ENCODE peak calls at places on chromosomes 11 and 22, in seven cellular contexts. One of them, this sample, is unnamed.
A peak's percentile ranks its signal among the peaks of the same experiment; 100 is the strongest.

GRCh38 chr11:16805942-16806341 is 67.5 kb downstream of the C11orf58 start:
- DNase-seq in breast epithelium: no peak
- DNase-seq in PC-3: peak; percentile 81
- DNase-seq in thoracic aorta: no peak
- DNase-seq in endothelial cell of umbilical vein: no peak
- DNase-seq in fibroblast of lung: peak; percentile 86
- DNase-seq in effector memory CD4-positive, alpha-beta T cell: no peak
- DNase-seq in this sample: no peak

GRCh38 chr11:125348704-125349635 is 147.1 kb downstream of the FEZ1 start:
- DNase-seq in thoracic aorta: no peak
- DNase-seq in effector memory CD4-positive, alpha-beta T cell: no peak
- DNase-seq in fibroblast of lung: peak; percentile 29
- DNase-seq in PC-3: peak; percentile 60
- DNase-seq in breast epithelium: no peak
- DNase-seq in endothelial cell of umbilical vein: peak; percentile 39
- DNase-seq in this sample: peak; percentile 68

GRCh38 chr11:59953463-59954218 is 10.2 kb upstream of the OOSP4A start:
- DNase-seq in endothelial cell of umbilical vein: no peak
- DNase-seq in thoracic aorta: no peak
- DNase-seq in fibroblast of lung: no peak
- DNase-seq in breast epithelium: no peak
- DNase-seq in effector memory CD4-positive, alpha-beta T cell: no peak
- DNase-seq in PC-3: peak; percentile 40
- DNase-seq in this sample: no peak

GRCh38 chr11:2143652-2144548 is 4.7 kb upstream of the IGF2 start:
- DNase-seq in effector memory CD4-positive, alpha-beta T cell: no peak
- DNase-seq in endothelial cell of umbilical vein: no peak
- DNase-seq in thoracic aorta: no peak
- DNase-seq in fibroblast of lung: no peak
- DNase-seq in PC-3: peak; percentile 21
- DNase-seq in breast epithelium: no peak
- DNase-seq in this sample: no peak

GRCh38 chr22:35488513-35488912 is 52.1 kb upstream of the RASD2 start:
- DNase-seq in breast epithelium: no peak
- DNase-seq in thoracic aorta: no peak
- DNase-seq in endothelial cell of umbilical vein: no peak
- DNase-seq in PC-3: no peak
- DNase-seq in effector memory CD4-positive, alpha-beta T cell: no peak
- DNase-seq in fibroblast of lung: no peak
- DNase-seq in this sample: no peak

GRCh38 chr11:126511475-126512115 is 156.1 kb downstream of the ST3GAL4 start:
- DNase-seq in effector memory CD4-positive, alpha-beta T cell: no peak
- DNase-seq in PC-3: no peak
- DNase-seq in fibroblast of lung: no peak
- DNase-seq in breast epithelium: no peak
- DNase-seq in thoracic aorta: no peak
- DNase-seq in endothelial cell of umbilical vein: no peak
- DNase-seq in this sample: no peak

GRCh38 chr11:109150603-109151002 is 271.4 kb upstream of the C11orf87 start:
- DNase-seq in breast epithelium: no peak
- DNase-seq in fibroblast of lung: no peak
- DNase-seq in thoracic aorta: no peak
- DNase-seq in effector memory CD4-positive, alpha-beta T cell: no peak
- DNase-seq in PC-3: no peak
- DNase-seq in endothelial cell of umbilical vein: no peak
- DNase-seq in this sample: no peak

GRCh38 chr11:63672934-63673539 is 1.9 kb upstream of the ATL3 start:
- DNase-seq in breast epithelium: no peak
- DNase-seq in thoracic aorta: no peak
- DNase-seq in effector memory CD4-positive, alpha-beta T cell: no peak
- DNase-seq in endothelial cell of umbilical vein: no peak
- DNase-seq in fibroblast of lung: no peak
- DNase-seq in PC-3: peak; percentile 29
- DNase-seq in this sample: no peak

DNA sequence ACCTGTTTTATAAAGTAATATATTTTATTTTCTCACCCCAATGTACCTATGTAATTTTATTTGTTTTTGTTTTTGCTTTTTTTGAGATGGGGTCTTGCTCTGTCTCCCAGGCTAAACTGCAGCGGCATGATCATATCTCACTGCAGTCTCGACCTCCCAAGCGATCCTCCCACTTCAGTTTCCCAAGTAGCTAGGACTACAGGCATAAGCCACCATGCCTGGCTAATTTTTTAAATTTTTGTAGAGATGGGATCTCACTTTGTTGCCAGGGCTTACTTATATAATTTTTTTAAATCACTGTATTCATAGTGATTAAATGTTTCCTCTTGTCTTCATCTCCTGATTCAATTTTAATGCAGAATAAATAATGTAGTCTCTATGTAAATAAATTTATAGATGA is 13.2 kb upstream of the DNAJB7 start:
- DNase-seq in endothelial cell of umbilical vein: no peak
- DNase-seq in effector memory CD4-positive, alpha-beta T cell: no peak
- DNase-seq in PC-3: no peak
- DNase-seq in fibroblast of lung: no peak
- DNase-seq in breast epithelium: no peak
- DNase-seq in thoracic aorta: no peak
- DNase-seq in this sample: no peak
- H3K27me3 ChIP-seq in endothelial cell of umbilical vein: no peaks in the 10 kb centered on the region
- H3K27me3 ChIP-seq in effector memory CD4-positive, alpha-beta T cell: no peaks in the 10 kb centered on the region
- H3K27me3 ChIP-seq in PC-3: no peaks in the 10 kb centered on the region
- H3K27me3 ChIP-seq in fibroblast of lung: no peaks in the 10 kb centered on the region
- H3K27me3 ChIP-seq in breast epithelium: no peaks in the 10 kb centered on the region
- H3K27me3 ChIP-seq in thoracic aorta: no peaks in the 10 kb centered on the region
- H3K27me3 ChIP-seq in this sample: no peaks in the 10 kb centered on the region

GRCh38 chr22:27776410-27776958 is 25.1 kb downstream of the MN1 start:
- DNase-seq in PC-3: no peak
- DNase-seq in breast epithelium: no peak
- DNase-seq in thoracic aorta: no peak
- DNase-seq in endothelial cell of umbilical vein: no peak
- DNase-seq in effector memory CD4-positive, alpha-beta T cell: no peak
- DNase-seq in fibroblast of lung: no peak
- DNase-seq in this sample: no peak

GRCh38 chr22:27780161-27780575 is 21.4 kb downstream of the MN1 start:
- DNase-seq in effector memory CD4-positive, alpha-beta T cell: no peak
- DNase-seq in endothelial cell of umbilical vein: no peak
- DNase-seq in PC-3: no peak
- DNase-seq in fibroblast of lung: no peak
- DNase-seq in breast epithelium: no peak
- DNase-seq in thoracic aorta: no peak
- DNase-seq in this sample: no peak

GRCh38 chr22:27779650-27780049 is 21.9 kb downstream of the MN1 start:
- DNase-seq in thoracic aorta: no peak
- DNase-seq in fibroblast of lung: no peak
- DNase-seq in effector memory CD4-positive, alpha-beta T cell: no peak
- DNase-seq in breast epithelium: no peak
- DNase-seq in endothelial cell of umbilical vein: peak; percentile 19
- DNase-seq in PC-3: no peak
- DNase-seq in this sample: no peak

GRCh38 chr22:27777128-27777527 is 24.4 kb downstream of the MN1 start:
- DNase-seq in fibroblast of lung: no peak
- DNase-seq in thoracic aorta: no peak
- DNase-seq in breast epithelium: no peak
- DNase-seq in effector memory CD4-positive, alpha-beta T cell: no peak
- DNase-seq in PC-3: no peak
- DNase-seq in endothelial cell of umbilical vein: no peak
- DNase-seq in this sample: no peak

DNA sequence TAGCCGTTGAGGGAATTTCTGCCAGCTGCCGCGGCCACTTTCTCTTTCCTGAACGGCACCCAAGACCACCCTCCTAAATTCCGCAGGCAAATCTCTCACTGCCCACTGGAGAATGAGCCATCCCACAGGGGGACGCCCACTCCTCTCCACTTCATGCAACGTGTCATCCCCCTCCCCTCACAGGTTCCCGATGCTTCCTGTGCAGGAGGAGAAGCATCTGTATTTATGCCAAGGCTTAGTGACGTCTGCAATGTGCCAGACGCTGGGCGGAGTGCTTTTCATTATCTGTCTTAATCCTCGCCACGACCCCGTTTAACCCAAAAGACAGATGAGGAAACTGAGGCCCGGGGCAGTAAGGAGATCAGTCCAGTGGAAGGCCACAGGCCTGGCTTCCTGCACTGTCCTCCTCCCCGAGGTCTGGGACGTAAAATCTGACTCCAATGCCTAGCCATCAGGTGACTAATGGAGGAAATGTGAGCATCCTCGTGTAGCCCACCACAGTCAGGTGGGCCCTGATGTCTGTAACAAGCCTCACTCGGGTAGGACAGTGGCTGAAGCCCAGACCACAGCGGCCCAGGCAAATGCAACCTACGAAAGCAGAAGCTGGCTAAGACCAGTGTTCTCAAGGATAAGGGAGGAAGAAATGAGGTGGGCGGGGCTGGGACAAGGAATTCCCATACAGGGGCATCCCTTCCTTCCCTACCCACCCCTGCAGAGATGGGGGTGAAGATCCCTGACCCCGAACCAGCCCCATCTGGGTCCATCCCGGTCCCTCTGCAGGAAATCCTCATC is 23.1 kb downstream of the MN1 start:
- DNase-seq in effector memory CD4-positive, alpha-beta T cell: no peak
- DNase-seq in breast epithelium: no peak
- DNase-seq in endothelial cell of umbilical vein: no peak
- DNase-seq in thoracic aorta: no peak
- DNase-seq in PC-3: no peak
- DNase-seq in fibroblast of lung: no peak
- DNase-seq in this sample: no peak
- H3K4me1 ChIP-seq in effector memory CD4-positive, alpha-beta T cell: no peaks in the 10 kb centered on the region
- H3K4me1 ChIP-seq in breast epithelium: no peaks in the 10 kb centered on the region
- H3K4me1 ChIP-seq in endothelial cell of umbilical vein: peaks cover 9% of the 10 kb centered on the region
- H3K4me1 ChIP-seq in thoracic aorta: peaks cover 94% of the 10 kb centered on the region
- H3K4me1 ChIP-seq in PC-3: no peaks in the 10 kb centered on the region
- H3K4me1 ChIP-seq in fibroblast of lung: no peaks in the 10 kb centered on the region
- H3K4me1 ChIP-seq in this sample: peaks cover 5% of the 10 kb centered on the region

GRCh38 chr22:47918276-47918928 is 1156.0 kb downstream of the TBC1D22A start:
- DNase-seq in endothelial cell of umbilical vein: no peak
- DNase-seq in breast epithelium: no peak
- DNase-seq in fibroblast of lung: no peak
- DNase-seq in PC-3: no peak
- DNase-seq in thoracic aorta: no peak
- DNase-seq in effector memory CD4-positive, alpha-beta T cell: no peak
- DNase-seq in this sample: no peak
- H3K9me3 ChIP-seq in endothelial cell of umbilical vein: peaks cover 10% of the 10 kb centered on the region
- H3K9me3 ChIP-seq in breast epithelium: no peaks in the 10 kb centered on the region
- H3K9me3 ChIP-seq in fibroblast of lung: no peaks in the 10 kb centered on the region
- H3K9me3 ChIP-seq in PC-3: no peaks in the 10 kb centered on the region
- H3K9me3 ChIP-seq in thoracic aorta: no peaks in the 10 kb centered on the region
- H3K9me3 ChIP-seq in effector memory CD4-positive, alpha-beta T cell: no peaks in the 10 kb centered on the region
- H3K9me3 ChIP-seq in this sample: peaks cover 6% of the 10 kb centered on the region

GRCh38 chr11:44708063-44708462 is 18.7 kb upstream of the TSPAN18 start:
- DNase-seq in thoracic aorta: no peak
- DNase-seq in fibroblast of lung: no peak
- DNase-seq in PC-3: no peak
- DNase-seq in effector memory CD4-positive, alpha-beta T cell: no peak
- DNase-seq in breast epithelium: no peak
- DNase-seq in endothelial cell of umbilical vein: no peak
- DNase-seq in this sample: peak; percentile 31
- H3K27me3 ChIP-seq in thoracic aorta: no peaks in the 10 kb centered on the region
- H3K27me3 ChIP-seq in fibroblast of lung: peaks cover 8% of the 10 kb centered on the region
- H3K27me3 ChIP-seq in PC-3: peaks cover 7% of the 10 kb centered on the region
- H3K27me3 ChIP-seq in effector memory CD4-positive, alpha-beta T cell: no peaks in the 10 kb centered on the region
- H3K27me3 ChIP-seq in breast epithelium: no peaks in the 10 kb centered on the region
- H3K27me3 ChIP-seq in endothelial cell of umbilical vein: no peaks in the 10 kb centered on the region
- H3K27me3 ChIP-seq in this sample: no peaks in the 10 kb centered on the region

This sample was measured in BE2C.